ENCODE peak calls at places on chromosomes 13 and 19, in six cellular contexts. G is germinal center, D is GF-D8, M is HS-27A, V is thoracic aorta, T is MV-4-11. Z is an unnamed sample.

GRCh38 chr13:38954291-38954690 is 36.3 kb downstream of the STOML3 start:
- DNase-seq in T (no peak), G (no peak), D (no peak), V (no peak), M (no peak), Z (no peak)

GRCh38 chr13:98364648-98365047 is 187.6 kb upstream of the RNF113B start:
- DNase-seq in M (no peak), V (no peak), G (no peak), D (no peak), T (no peak), Z (no peak)

GRCh38 chr13:67437246-67437645 is 207.1 kb upstream of the PCDH9 start:
- DNase-seq in G (no peak), D (no peak), T (no peak), V (no peak), M (no peak), Z (no peak)

GRCh38 chr19:44747739-44748425 is 626 bp upstream of the BCL3 start:
- DNase-seq in V (no peak), D (peak), M (peak), G (no peak), T (peak), Z (no peak)

GRCh38 chr19:50739841-50740426 is 16.8 kb downstream of the CLEC11A start:
- DNase-seq in M (no peak), G (no peak), T (peak), D (no peak), V (no peak), Z (no peak)

GRCh38 chr19:47765522-47766358 is 12.8 kb upstream of the SELENOW start:
- DNase-seq in M (no peak), D (no peak), G (no peak), T (peak), V (no peak), Z (no peak)

GRCh38 chr19:55178781-55179569 is 1.1 kb downstream of the SYT5 start:
- DNase-seq in M (no peak), T (peak), V (no peak), G (peak), D (no peak), Z (peak)

GRCh38 chr13:27359203-27359821 is 65.1 kb upstream of the GTF3A start:
- DNase-seq in G (peak), M (no peak), T (peak), V (no peak), D (peak), Z (peak)

GRCh38 chr13:41267106-41267505 is 3.7 kb upstream of the MTRF1 start:
- DNase-seq in T (no peak), V (no peak), G (no peak), D (no peak), M (no peak), Z (no peak)

GRCh38 chr13:78881746-78882145 is 222.8 kb upstream of the OBI1 start:
- DNase-seq in T (no peak), G (no peak), D (no peak), V (no peak), M (no peak), Z (no peak)

GRCh38 chr13:113926301-113926761 is 47.5 kb downstream of the C13orf46 start:
- DNase-seq in G (no peak), M (no peak), D (no peak), T (peak), V (no peak), Z (no peak)

GRCh38 chr13:33483471-33483870 is 197.9 kb upstream of the STARD13 start:
- DNase-seq in D (no peak), M (no peak), T (no peak), V (no peak), G (no peak), Z (no peak)

GRCh38 chr19:46861691-46862503 is 1.1 kb downstream of the ARHGAP35 start:
- DNase-seq in D (no peak), G (no peak), V (no peak), M (no peak), T (no peak), Z (no peak)

GRCh38 chr19:4182082-4182926 is at the start of the genes ANKRD24 and SIRT6:
- DNase-seq in V (peak), M (peak), G (peak), T (peak), D (peak), Z (peak)

GRCh38 chr19:29467824-29468401 is 57.9 kb upstream of the VSTM2B start:
- DNase-seq in D (no peak), M (no peak), G (no peak), T (peak), V (no peak), Z (peak)

GRCh38 chr13:72651196-72651595 is 76.2 kb downstream of the MZT1 start:
- DNase-seq in G (no peak), T (no peak), V (no peak), D (no peak), M (no peak), Z (no peak)

GRCh38 chr19:19170053-19170945 is at the start of gene MEF2B:
- DNase-seq in M (no peak), T (peak), G (peak), V (no peak), D (no peak), Z (peak)

GRCh38 chr13:74710006-74710405 is 575.8 kb upstream of the KLF12 start:
- DNase-seq in V (no peak), M (no peak), T (no peak), G (no peak), D (no peak), Z (no peak)

GRCh38 chr13:73107459-73107858 is 48.7 kb downstream of the KLF5 start:
- DNase-seq in V (no peak), T (no peak), D (no peak), M (no peak), G (no peak), Z (no peak)

GRCh38 chr13:41648314-41648935 is 191.1 kb downstream of the RGCC start:
- DNase-seq in G (no peak), M (no peak), T (no peak), D (no peak), V (no peak), Z (no peak)

GRCh38 chr19:48415395-48415794 is 21.9 kb downstream of the GRIN2D start:
- DNase-seq in V (no peak), D (no peak), T (peak), G (peak), M (no peak), Z (peak)

GRCh38 chr19:52048604-52049493 is at the start of gene ZNF432:
- DNase-seq in M (peak), G (peak), T (peak), D (peak), V (peak), Z (peak)

GRCh38 chr13:110137677-110138008 is 169.3 kb downstream of the COL4A1 start:
- DNase-seq in D (no peak), T (no peak), G (no peak), V (no peak), M (no peak), Z (peak)

GRCh38 chr13:114072421-114072820 is 60.0 kb downstream of the RASA3 start:
- DNase-seq in G (no peak), D (no peak), V (no peak), M (no peak), T (no peak), Z (no peak)

GRCh38 chr19:50500753-50501151 is 10.2 kb downstream of the JOSD2 start:
- DNase-seq in G (no peak), D (no peak), M (no peak), T (no peak), V (no peak), Z (no peak)

GRCh38 chr19:46659151-46660007 is 1.6 kb downstream of the DACT3 start:
- DNase-seq in D (no peak), V (no peak), M (no peak), G (no peak), T (peak), Z (peak)

GRCh38 chr13:79402679-79403078 is 3.4 kb downstream of the RBM26 start:
- DNase-seq in D (no peak), V (no peak), T (no peak), M (no peak), G (no peak), Z (no peak)

GRCh38 chr19:2385053-2385721 is 25.1 kb downstream of the TMPRSS9 start:
- DNase-seq in T (peak), G (peak), V (no peak), M (no peak), D (peak), Z (peak)

GRCh38 chr19:54477650-54478049 is 4.6 kb upstream of the CDC42EP5 start:
- DNase-seq in T (no peak), V (no peak), M (no peak), D (no peak), G (no peak), Z (no peak)

Z was measured in GM13977.